ENCODE peak calls at places on chromosome 22, in ten cellular contexts. R is lower leg skin, Q is MCF 10A, J is body of pancreas, U is glutamatergic neuron, V is H1, K is mucosa of descending colon, L is WTC11, X is AG09319, P is astrocyte of the cerebellum. E is an unnamed sample.

GRCh38 chr22:23404689-23405365 is 175.3 kb downstream of the IGLL1 start:
- DNase-seq in K (peak; percentile 48), L (peak; percentile 81), Q (peak; percentile 11), J (peak; percentile 14), V (peak; percentile 89), P (peak; percentile 15), X (no peak), R (peak; percentile 82), U (no peak), E (no peak)

GRCh38 chr22:30667092-30667485 is 586 bp downstream of the DUSP18 start:
- DNase-seq in Q (no peak), R (no peak), V (no peak), K (no peak), J (no peak), U (no peak), L (no peak), P (no peak), X (no peak), E (no peak)

GRCh38 chr22:29625090-29625825 is 21.8 kb downstream of the NF2 start:
- DNase-seq in V (no peak), U (peak; percentile 35), R (no peak), Q (peak; percentile 76), L (peak; percentile 34), J (peak; percentile 76), X (peak; percentile 38), K (no peak), P (peak; percentile 71), E (no peak)

GRCh38 chr22:44615602-44616180 is 86.3 kb upstream of the PRR5 start:
- DNase-seq in J (no peak), K (no peak), P (no peak), X (no peak), U (no peak), L (no peak), R (no peak), V (no peak), Q (no peak), E (no peak)

GRCh38 chr22:27896251-27896650 is 22.8 kb downstream of the PITPNB start:
- DNase-seq in L (no peak), P (no peak), V (no peak), Q (no peak), J (no peak), R (no peak), U (no peak), X (no peak), K (no peak), E (no peak)

GRCh38 chr22:29096736-29097669 is 24.2 kb downstream of the KREMEN1 start:
- DNase-seq in Q (peak; percentile 37), X (no peak), R (no peak), U (no peak), V (no peak), P (no peak), K (no peak), J (peak; percentile 72), L (peak; percentile 18), E (no peak)

GRCh38 chr22:50329236-50329635 is 2.4 kb upstream of the DENND6B start:
- DNase-seq in P (no peak), L (no peak), U (no peak), J (no peak), V (no peak), Q (no peak), X (no peak), K (no peak), R (no peak), E (no peak)

GRCh38 chr22:26325641-26326040 is 103.4 kb upstream of the ASPHD2 start:
- DNase-seq in R (no peak), L (no peak), X (no peak), J (no peak), Q (peak; percentile 29), U (no peak), P (no peak), V (no peak), K (no peak), E (no peak)

GRCh38 chr22:26751217-26751616 is 93.8 kb downstream of the MIAT start:
- DNase-seq in Q (no peak), K (no peak), V (peak; percentile 83), X (no peak), R (no peak), P (no peak), L (peak; percentile 79), J (no peak), U (no peak), E (no peak)

GRCh38 chr22:27628891-27629631 is 172.5 kb downstream of the MN1 start:
- DNase-seq in V (no peak), Q (no peak), J (no peak), U (no peak), K (no peak), L (no peak), R (no peak), P (no peak), X (no peak), E (no peak)

GRCh38 chr22:26585104-26585790 is 4.7 kb downstream of the TPST2 start:
- DNase-seq in U (no peak), V (no peak), R (peak; percentile 89), J (peak; percentile 31), X (peak; percentile 44), L (no peak), K (no peak), P (peak; percentile 19), Q (peak; percentile 88), E (no peak)

GRCh38 chr22:42397332-42398246 is 34.6 kb downstream of the NFAM1 start:
- DNase-seq in K (no peak), V (no peak), P (no peak), Q (no peak), L (no peak), U (peak; percentile 56), X (no peak), R (no peak), J (peak; percentile 69), E (no peak)

DNA sequence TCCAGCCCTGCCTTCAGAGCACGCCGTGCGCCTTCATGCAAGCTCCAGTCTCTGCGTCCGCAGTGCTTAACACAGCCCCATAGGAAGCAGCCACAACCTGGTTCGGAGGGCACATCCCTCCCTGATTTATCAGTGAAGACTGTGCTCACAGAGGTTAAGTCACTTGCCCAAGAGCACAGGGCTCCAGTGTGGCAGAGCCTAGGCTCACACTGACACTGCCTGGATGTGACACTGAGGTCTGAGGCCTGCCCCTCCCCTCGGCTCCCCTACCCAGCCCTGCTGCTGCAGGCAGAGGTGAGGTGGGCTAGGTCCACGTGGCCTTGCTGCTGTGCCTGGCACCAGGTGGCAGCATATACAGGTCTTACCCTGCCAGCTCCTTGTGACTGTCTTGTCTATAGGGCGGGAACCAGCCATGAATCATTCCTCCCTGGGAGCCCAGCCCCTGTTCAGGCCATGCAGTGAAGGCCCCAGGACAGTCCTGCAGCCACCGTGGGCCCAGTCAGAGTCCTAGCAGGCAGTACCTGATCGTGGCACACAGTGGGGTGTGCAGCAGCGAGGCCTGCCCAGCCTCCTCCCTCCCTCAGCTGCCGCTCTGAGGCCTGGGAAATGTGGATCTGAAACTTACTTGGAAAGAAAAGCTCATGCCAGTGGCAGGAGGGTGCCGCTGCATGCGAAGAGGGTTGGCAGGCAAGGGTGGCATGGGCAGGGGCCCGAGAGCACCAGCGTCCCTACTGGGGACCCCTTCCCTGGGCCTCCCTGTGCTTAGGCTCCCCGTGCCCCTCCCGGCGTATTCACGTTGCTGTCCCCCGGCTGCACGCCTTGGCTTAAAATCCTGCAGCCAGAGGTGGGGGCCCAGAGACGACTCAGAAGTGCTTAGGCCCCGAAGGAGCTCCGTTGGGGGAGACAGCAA is 1.2 kb upstream of the CERK start:
- DNase-seq in J (peak; percentile 75), K (peak; percentile 86), V (peak; percentile 67), R (peak; percentile 94), P (no peak), L (no peak), Q (no peak), X (no peak), U (peak; percentile 43), E (peak; percentile 16)
- TF ChIP-seq CTCF in J (peak; percentile 56), K (no peak), V (no peak), R (no peak), P (no peak), L (no peak), Q (no peak), X (peak; percentile 16), U (no peak), E (no peak)

GRCh38 chr22:36775589-36775965 is 342 bp downstream of the IFT27 start:
- DNase-seq in K (peak; percentile 57), P (no peak), Q (peak; percentile 16), V (peak; percentile 61), J (peak; percentile 58), X (no peak), L (no peak), R (peak; percentile 89), U (peak; percentile 37), E (peak; percentile 60)
- TF ChIP-seq CTCF in K (no peak), P (no peak), Q (no peak), V (no peak), J (no peak), X (no peak), L (no peak), R (no peak), U (no peak), E (no peak)

DNA sequence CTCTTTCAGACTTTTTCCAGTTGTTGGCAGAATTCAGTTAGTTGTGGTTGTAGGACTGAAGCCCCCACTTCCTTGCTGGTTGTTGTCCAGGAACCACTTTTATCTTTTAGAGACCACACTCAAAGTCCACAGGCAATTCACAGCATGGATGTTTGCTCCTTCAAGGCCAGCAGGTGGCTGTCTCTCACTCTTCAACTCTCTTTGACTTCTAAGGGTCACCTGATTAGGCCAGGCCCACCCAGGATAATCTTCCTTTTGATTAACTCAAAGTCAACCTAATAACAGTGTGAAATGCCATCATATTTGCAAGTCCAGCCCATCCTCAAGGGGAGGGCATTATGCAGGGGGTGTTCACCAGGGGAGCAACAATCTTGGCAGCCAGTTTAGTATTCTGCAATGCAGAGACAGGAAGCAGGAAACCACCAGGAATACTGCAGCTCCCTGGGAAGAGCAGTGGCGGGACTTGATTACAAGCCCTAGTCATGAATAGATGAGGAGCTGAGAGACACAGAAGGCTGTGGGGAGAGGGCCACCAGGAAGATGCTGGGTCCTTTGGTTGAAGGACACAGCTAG is 52.4 kb downstream of the LRRC74B start:
- DNase-seq in R (no peak), J (no peak), V (no peak), Q (peak; percentile 23), P (no peak), L (no peak), U (no peak), X (no peak), K (no peak), E (no peak)
- TF ChIP-seq CTCF in R (no peak), J (no peak), V (peak; percentile 28), Q (no peak), P (no peak), L (no peak), U (no peak), X (no peak), K (no peak), E (no peak)

GRCh38 chr22:21990449-21991308 is 8.1 kb upstream of the TOP3B start:
- DNase-seq in V (no peak), P (no peak), K (no peak), U (no peak), L (no peak), R (no peak), Q (no peak), X (no peak), J (no peak), E (no peak)
- TF ChIP-seq CTCF in V (peak; percentile 9), P (no peak), K (no peak), U (no peak), L (no peak), R (no peak), Q (no peak), X (no peak), J (no peak), E (no peak)